ENCODE peak calls at places on chromosomes 5 and 9, in four cellular contexts. One of them, this sample, is unnamed.

GRCh38 chr9:99056876-99057664 is 47.8 kb upstream of the TGFBR1 start:
- DNase-seq in IMR-90: peak; percentile 91
- DNase-seq in LNCaP clone FGC: no peak
- DNase-seq in GM10248: no peak
- DNase-seq in this sample: peak; percentile 73

GRCh38 chr9:35658894-35659220 is 765 bp downstream of the CCDC107 start:
- DNase-seq in IMR-90: peak; percentile 70
- DNase-seq in LNCaP clone FGC: no peak
- DNase-seq in GM10248: no peak
- DNase-seq in this sample: peak; percentile 64

GRCh38 chr9:85554349-85554748 is 187.4 kb downstream of the AGTPBP1 start:
- DNase-seq in IMR-90: no peak
- DNase-seq in LNCaP clone FGC: no peak
- DNase-seq in GM10248: peak; percentile 17
- DNase-seq in this sample: no peak

GRCh38 chr5:32916648-32917047 is 205.5 kb downstream of the NPR3 start:
- DNase-seq in IMR-90: peak; percentile 52
- DNase-seq in LNCaP clone FGC: peak; percentile 35
- DNase-seq in GM10248: no peak
- DNase-seq in this sample: peak; percentile 18

GRCh38 chr5:14433202-14433601 is 148.4 kb upstream of the OTULINL start:
- DNase-seq in IMR-90: no peak
- DNase-seq in LNCaP clone FGC: no peak
- DNase-seq in GM10248: no peak
- DNase-seq in this sample: peak; percentile 44

GRCh38 chr9:33687779-33688178 is 107.6 kb upstream of the PRSS3 start:
- DNase-seq in IMR-90: peak; percentile 7
- DNase-seq in LNCaP clone FGC: no peak
- DNase-seq in GM10248: no peak
- DNase-seq in this sample: no peak

GRCh38 chr5:38290028-38290653 is 31.8 kb downstream of the EGFLAM start:
- DNase-seq in IMR-90: no peak
- DNase-seq in LNCaP clone FGC: no peak
- DNase-seq in GM10248: no peak
- DNase-seq in this sample: no peak

GRCh38 chr9:91131433-91131839 is 230.3 kb downstream of the AUH start:
- DNase-seq in IMR-90: peak; percentile 100
- DNase-seq in LNCaP clone FGC: no peak
- DNase-seq in GM10248: no peak
- DNase-seq in this sample: peak; percentile 97

GRCh38 chr5:61817472-61818326 is 485.6 kb downstream of the ZSWIM6 start:
- DNase-seq in IMR-90: peak; percentile 39
- DNase-seq in LNCaP clone FGC: peak; percentile 28
- DNase-seq in GM10248: no peak
- DNase-seq in this sample: peak; percentile 47

GRCh38 chr5:172904643-172905345 is 54.4 kb upstream of the RPL26L1 start:
- DNase-seq in IMR-90: peak; percentile 84
- DNase-seq in LNCaP clone FGC: peak; percentile 99
- DNase-seq in GM10248: no peak
- DNase-seq in this sample: peak; percentile 85

GRCh38 chr5:170429014-170429413 is 39.8 kb upstream of the KCNMB1 start:
- DNase-seq in IMR-90: no peak
- DNase-seq in LNCaP clone FGC: no peak
- DNase-seq in GM10248: no peak
- DNase-seq in this sample: peak; percentile 5

GRCh38 chr5:175534070-175534932 is 55.9 kb downstream of the SFXN1 start:
- DNase-seq in IMR-90: peak; percentile 77
- DNase-seq in LNCaP clone FGC: peak; percentile 32
- DNase-seq in GM10248: peak; percentile 85
- DNase-seq in this sample: peak; percentile 85

GRCh38 chr5:139946440-139946839 is 96.7 kb downstream of the NRG2 start:
- DNase-seq in IMR-90: no peak
- DNase-seq in LNCaP clone FGC: no peak
- DNase-seq in GM10248: no peak
- DNase-seq in this sample: no peak

GRCh38 chr5:31638748-31639418 is at the start of gene PDZD2:
- DNase-seq in IMR-90: peak; percentile 46
- DNase-seq in LNCaP clone FGC: peak; percentile 35
- DNase-seq in GM10248: peak; percentile 80
- DNase-seq in this sample: peak; percentile 46
- TF ChIP-seq CTCF in IMR-90: peak; percentile 36
- TF ChIP-seq CTCF in LNCaP clone FGC: peak; percentile 67
- TF ChIP-seq CTCF in GM10248: peak; percentile 47
- TF ChIP-seq CTCF in this sample: peak; percentile 67

DNA sequence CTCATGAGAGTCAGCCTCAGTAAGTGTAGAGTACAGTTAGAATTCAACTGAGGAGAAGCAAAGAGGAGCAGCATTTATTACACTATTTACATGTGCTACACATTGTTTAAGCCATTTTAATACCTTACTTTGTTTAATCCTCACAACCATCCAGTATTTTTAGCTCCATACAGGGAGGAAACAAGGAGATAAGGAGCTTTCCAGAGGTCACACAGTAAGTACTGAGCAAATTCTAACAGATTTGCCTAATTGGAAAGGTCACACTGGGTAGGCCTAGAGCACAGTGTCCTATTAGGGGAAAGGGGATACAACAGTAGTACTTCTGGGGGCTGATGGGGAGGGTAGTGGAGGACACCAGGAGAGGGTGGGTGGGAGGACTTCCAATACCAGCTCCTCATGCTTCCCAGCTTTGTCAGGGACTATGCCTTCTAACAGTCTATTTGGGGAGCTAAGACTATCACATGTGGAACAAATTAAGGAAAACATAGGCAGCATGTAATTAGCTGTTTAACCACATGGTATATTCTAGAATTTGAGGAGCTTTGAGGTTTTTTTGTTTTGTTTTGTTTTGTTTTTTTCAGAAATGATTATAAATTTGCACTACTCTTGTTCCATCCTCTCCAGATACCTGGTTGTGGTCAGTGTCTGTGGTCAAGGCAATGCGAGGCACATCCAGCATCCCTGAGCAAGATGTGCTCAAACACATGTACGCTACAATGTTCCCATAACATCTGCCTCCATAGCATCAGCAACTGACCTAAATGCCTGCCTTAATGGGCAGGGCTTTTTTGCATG is 96.0 kb upstream of the SLC12A2 start:
- DNase-seq in IMR-90: peak; percentile 3
- DNase-seq in LNCaP clone FGC: no peak
- DNase-seq in GM10248: no peak
- DNase-seq in this sample: peak; percentile 1
- TF ChIP-seq CTCF in IMR-90: no peak
- TF ChIP-seq CTCF in LNCaP clone FGC: no peak
- TF ChIP-seq CTCF in GM10248: no peak
- TF ChIP-seq CTCF in this sample: no peak

GRCh38 chr9:82488319-82488701 is 499.7 kb downstream of the SPATA31D1 start:
- DNase-seq in IMR-90: no peak
- DNase-seq in LNCaP clone FGC: no peak
- DNase-seq in GM10248: no peak
- DNase-seq in this sample: no peak

GRCh38 chr9:82490019-82490499 is 501.5 kb downstream of the SPATA31D1 start:
- DNase-seq in IMR-90: peak; percentile 74
- DNase-seq in LNCaP clone FGC: no peak
- DNase-seq in GM10248: no peak
- DNase-seq in this sample: peak; percentile 77

GRCh38 chr9:82489579-82489915 is 501.0 kb downstream of the SPATA31D1 start:
- DNase-seq in IMR-90: peak; percentile 5
- DNase-seq in LNCaP clone FGC: no peak
- DNase-seq in GM10248: no peak
- DNase-seq in this sample: no peak

GRCh38 chr9:82491604-82492003 is 503.0 kb downstream of the SPATA31D1 start:
- DNase-seq in IMR-90: peak; percentile 10
- DNase-seq in LNCaP clone FGC: no peak
- DNase-seq in GM10248: no peak
- DNase-seq in this sample: no peak

DNA sequence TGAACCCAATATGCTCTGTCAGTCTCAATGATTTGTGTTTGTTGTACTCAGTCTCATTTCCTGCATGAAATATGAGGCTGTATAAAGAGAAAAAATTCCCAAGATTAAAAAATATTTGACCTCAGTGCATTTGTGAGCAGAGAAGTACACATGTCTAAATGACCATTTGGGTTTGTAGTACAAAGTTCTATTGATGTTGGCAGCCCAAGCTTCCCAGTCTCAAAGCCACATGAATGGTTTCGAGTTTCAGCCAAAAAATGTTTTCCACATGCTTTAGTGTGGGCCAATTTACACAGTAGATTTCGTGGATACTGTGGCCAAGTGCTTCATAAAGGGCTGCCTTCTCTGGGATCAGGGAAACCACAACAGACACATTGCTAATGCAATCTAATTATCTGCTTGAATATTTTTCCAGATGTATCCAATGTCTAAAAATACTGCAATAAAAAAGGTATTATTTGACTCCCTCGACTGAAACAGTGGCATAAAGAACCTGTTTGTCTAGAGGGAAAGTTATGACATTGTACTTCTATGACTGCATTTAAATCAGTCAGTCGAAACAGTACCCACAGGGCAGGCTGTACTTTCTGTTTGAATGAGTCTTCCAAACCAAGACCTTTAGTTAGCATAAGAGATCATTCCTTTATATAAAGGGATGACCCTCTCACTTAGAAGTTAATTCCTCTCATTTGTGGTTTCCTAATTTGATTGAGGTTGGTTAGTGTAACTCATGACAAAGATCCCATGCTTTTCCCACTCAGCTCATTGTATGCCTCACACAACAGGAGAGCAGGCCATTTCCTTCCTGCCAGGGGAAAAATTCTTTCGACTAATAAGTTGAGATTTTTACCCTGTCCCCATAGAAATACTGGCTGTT is 500.4 kb downstream of the SPATA31D1 start:
- DNase-seq in IMR-90: peak; percentile 88
- DNase-seq in LNCaP clone FGC: peak; percentile 32
- DNase-seq in GM10248: no peak
- DNase-seq in this sample: peak; percentile 98
- TF ChIP-seq CTCF in IMR-90: no peak
- TF ChIP-seq CTCF in LNCaP clone FGC: no peak
- TF ChIP-seq CTCF in GM10248: no peak
- TF ChIP-seq CTCF in this sample: no peak

GRCh38 chr5:179825655-179826182 is 5.0 kb downstream of the SQSTM1 start:
- DNase-seq in IMR-90: no peak
- DNase-seq in LNCaP clone FGC: no peak
- DNase-seq in GM10248: no peak
- DNase-seq in this sample: no peak
- TF ChIP-seq CTCF in IMR-90: no peak
- TF ChIP-seq CTCF in LNCaP clone FGC: no peak
- TF ChIP-seq CTCF in GM10248: no peak
- TF ChIP-seq CTCF in this sample: no peak

DNA sequence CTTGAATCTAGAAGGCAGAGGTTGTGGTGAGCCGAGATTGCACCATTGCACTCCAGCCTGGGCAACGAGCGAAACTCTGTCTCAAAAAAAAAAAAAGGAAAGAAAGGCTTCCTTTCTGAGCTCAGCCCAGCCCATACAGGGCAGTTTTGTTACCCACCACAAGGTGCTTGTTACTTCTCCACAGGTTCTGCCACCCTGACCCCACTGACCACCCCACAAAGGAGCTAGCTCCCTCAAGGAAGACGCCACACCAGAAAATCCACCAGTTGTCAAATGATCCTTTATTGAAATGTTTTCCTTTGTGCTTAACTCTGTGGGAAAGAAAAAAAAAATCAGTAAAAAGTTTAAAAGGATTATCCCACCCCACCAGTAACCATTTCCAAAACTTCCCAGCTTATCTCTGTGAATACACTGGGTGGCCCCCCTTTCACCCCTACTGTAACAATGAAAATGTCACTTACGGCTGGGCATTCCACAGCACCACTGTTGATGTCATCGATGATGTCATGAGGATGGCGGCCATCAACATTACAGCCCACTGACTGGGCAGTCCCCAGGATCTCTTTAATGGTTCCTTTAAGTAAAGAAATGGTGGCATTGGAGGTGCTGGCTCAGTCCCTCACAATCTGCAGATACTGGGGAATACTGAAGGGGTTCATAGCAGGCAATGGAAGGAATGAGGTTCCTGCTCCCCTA is 3.6 kb downstream of the RPL12 start:
- DNase-seq in IMR-90: peak; percentile 45
- DNase-seq in LNCaP clone FGC: no peak
- DNase-seq in GM10248: no peak
- DNase-seq in this sample: peak; percentile 24
- TF ChIP-seq CTCF in IMR-90: no peak
- TF ChIP-seq CTCF in LNCaP clone FGC: no peak
- TF ChIP-seq CTCF in GM10248: no peak
- TF ChIP-seq CTCF in this sample: no peak

DNA sequence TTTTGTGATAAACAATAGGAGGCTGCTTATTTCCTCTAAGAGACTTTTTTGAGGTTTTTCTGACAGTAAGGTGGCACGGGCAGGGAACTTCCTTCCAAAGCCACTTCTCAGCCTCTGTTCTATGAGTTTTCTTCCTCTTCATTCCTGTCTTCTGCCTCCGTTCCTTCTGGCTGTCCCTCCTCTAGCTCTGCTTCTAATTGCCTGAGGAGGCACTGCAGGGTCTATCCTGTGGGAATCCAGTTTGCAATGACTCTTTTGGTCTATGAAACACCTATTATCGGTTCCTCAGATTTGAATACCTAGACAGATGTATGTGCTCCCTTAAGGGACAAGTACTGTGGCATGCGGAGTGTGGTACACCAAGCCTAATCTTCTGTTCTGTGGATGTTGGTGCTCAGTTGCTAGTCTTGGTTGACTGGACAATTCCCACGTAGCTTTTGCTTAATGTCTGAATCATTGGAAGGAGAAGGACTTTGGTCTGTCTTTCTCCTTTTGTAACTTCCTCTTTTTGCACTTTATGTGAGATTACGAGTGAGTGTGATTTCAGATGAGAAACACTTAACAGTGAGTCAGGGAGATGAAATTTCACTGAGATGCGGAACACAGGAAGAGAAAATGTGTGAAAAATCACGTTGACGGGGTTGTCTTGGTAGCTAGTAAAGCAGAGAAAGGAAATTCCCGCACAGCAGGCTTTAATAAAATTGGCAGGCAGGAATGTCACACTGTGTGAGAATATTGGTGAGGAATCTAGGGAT is 305.2 kb downstream of the EFNA5 start:
- DNase-seq in IMR-90: no peak
- DNase-seq in LNCaP clone FGC: no peak
- DNase-seq in GM10248: no peak
- DNase-seq in this sample: peak; percentile 87
- TF ChIP-seq CTCF in IMR-90: no peak
- TF ChIP-seq CTCF in LNCaP clone FGC: no peak
- TF ChIP-seq CTCF in GM10248: no peak
- TF ChIP-seq CTCF in this sample: no peak